ENCODE peak calls at places on chromosomes 1 and 21, in seven cellular contexts. Z is H54, Q is endothelial cell of umbilical vein, X is transverse colon, E is vagina, U is stomach, Y is sigmoid colon. F is an unnamed sample.

GRCh38 chr1:226738421-226738994 is 574 bp downstream of the ITPKB start:
- DNase-seq in Z (peak; percentile 34), Q (peak; percentile 48), X (peak; percentile 48), E (no peak), U (peak; percentile 37), Y (no peak), F (peak; percentile 57)

GRCh38 chr1:185546029-185546428 is 188.2 kb upstream of the HMCN1 start:
- DNase-seq in Z (no peak), Q (no peak), X (no peak), E (no peak), U (no peak), Y (no peak), F (no peak)

GRCh38 chr1:20552728-20553571 is 577 bp downstream of the FAM43B start:
- DNase-seq in Z (no peak), Q (peak; percentile 28), X (no peak), E (no peak), U (no peak), Y (no peak), F (peak; percentile 28)

GRCh38 chr1:63635681-63636080 is 42.5 kb downstream of the PGM1 start:
- DNase-seq in Z (no peak), Q (no peak), X (no peak), E (no peak), U (no peak), Y (no peak), F (no peak)

GRCh38 chr1:242828199-242828598 is 303.7 kb upstream of the PLD5 start:
- DNase-seq in Z (no peak), Q (no peak), X (no peak), E (no peak), U (no peak), Y (no peak), F (no peak)

GRCh38 chr1:37797750-37798345 is 4.2 kb downstream of the MANEAL start:
- DNase-seq in Z (no peak), Q (no peak), X (no peak), E (no peak), U (no peak), Y (no peak), F (no peak)

GRCh38 chr1:26772687-26773086 is 15.1 kb upstream of the PIGV start:
- DNase-seq in Z (no peak), Q (peak; percentile 15), X (no peak), E (no peak), U (no peak), Y (no peak), F (no peak)

GRCh38 chr1:8396083-8396911 is 78.4 kb downstream of the SLC45A1 start:
- DNase-seq in Z (no peak), Q (peak; percentile 50), X (no peak), E (no peak), U (no peak), Y (no peak), F (no peak)

GRCh38 chr1:24920155-24920925 is 9.7 kb downstream of the RUNX3 start:
- DNase-seq in Z (no peak), Q (no peak), X (no peak), E (no peak), U (no peak), Y (peak; percentile 84), F (no peak)

GRCh38 chr1:52424757-52425265 is 20.4 kb downstream of the PRPF38A start:
- DNase-seq in Z (no peak), Q (no peak), X (no peak), E (no peak), U (no peak), Y (no peak), F (no peak)

GRCh38 chr21:14591882-14592281 is 45.8 kb upstream of the SAMSN1 start:
- DNase-seq in Z (no peak), Q (peak; percentile 58), X (no peak), E (no peak), U (peak; percentile 50), Y (no peak), F (peak; percentile 9)

GRCh38 chr1:210600421-210601195 is 271.9 kb downstream of the HHAT start:
- DNase-seq in Z (no peak), Q (no peak), X (no peak), E (no peak), U (no peak), Y (no peak), F (no peak)

GRCh38 chr1:48568501-48568900 is 96.5 kb upstream of the SPATA6 start:
- DNase-seq in Z (no peak), Q (no peak), X (no peak), E (no peak), U (no peak), Y (no peak), F (no peak)

GRCh38 chr1:23477359-23478144 is 6.4 kb downstream of the ASAP3 start:
- DNase-seq in Z (no peak), Q (no peak), X (no peak), E (no peak), U (no peak), Y (no peak), F (no peak)

GRCh38 chr1:23481904-23482303 is 2.1 kb downstream of the ASAP3 start:
- DNase-seq in Z (no peak), Q (no peak), X (no peak), E (no peak), U (no peak), Y (no peak), F (no peak)

GRCh38 chr1:23481026-23481597 is 2.9 kb downstream of the ASAP3 start:
- DNase-seq in Z (no peak), Q (no peak), X (no peak), E (no peak), U (no peak), Y (no peak), F (no peak)

GRCh38 chr1:23480187-23481025 is 3.6 kb downstream of the ASAP3 start:
- DNase-seq in Z (no peak), Q (no peak), X (no peak), E (no peak), U (no peak), Y (no peak), F (no peak)

DNA sequence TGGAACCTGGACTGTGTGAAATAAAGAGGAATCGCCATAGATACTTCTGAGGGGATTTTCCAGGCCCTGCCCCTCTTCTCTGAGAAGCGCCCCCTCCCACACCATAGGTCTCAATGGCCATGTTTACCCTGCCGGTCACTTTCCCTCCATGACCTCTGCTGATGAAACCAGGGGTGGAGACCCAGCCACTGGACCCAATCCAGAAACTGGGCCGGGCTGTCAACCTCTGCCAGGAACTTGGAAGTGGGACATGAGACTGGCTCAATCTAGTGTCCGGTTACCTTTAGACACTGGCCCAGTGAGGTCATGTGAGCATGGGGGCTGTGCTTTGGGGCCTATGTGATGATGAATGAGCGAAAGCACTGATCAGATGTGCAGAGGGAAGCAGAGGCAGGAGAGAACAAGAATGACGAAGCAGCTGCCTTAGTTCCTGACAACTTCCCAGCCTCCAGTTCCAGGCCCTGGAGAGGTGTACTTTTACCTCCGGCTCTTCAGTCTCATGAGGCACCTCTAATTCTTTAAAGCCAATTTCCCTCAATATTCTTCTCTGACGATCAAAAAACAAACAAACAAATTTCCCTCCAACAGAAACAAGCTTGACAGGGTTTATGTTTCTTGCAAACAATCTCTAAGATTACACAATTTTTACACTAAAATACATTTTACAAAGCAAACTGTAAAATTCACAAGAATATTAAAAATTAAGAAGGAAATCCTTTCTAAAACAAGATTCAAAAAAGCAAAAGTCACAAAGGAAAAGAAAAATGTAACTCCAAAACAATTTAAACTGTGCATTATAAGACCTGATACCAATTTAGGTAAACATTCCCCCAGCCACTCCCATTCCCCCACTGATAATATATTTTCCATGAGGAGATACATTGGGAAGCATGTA is 4.8 kb downstream of the ASAP3 start:
- DNase-seq in Z (peak; percentile 36), Q (peak; percentile 18), X (peak; percentile 38), E (no peak), U (peak; percentile 86), Y (peak; percentile 86), F (no peak)
- TF ChIP-seq POLR2A in Z (no peak), Q (no peak), X (peak; percentile 12), E (no peak), U (no peak), Y (no peak), F (no peak)

DNA sequence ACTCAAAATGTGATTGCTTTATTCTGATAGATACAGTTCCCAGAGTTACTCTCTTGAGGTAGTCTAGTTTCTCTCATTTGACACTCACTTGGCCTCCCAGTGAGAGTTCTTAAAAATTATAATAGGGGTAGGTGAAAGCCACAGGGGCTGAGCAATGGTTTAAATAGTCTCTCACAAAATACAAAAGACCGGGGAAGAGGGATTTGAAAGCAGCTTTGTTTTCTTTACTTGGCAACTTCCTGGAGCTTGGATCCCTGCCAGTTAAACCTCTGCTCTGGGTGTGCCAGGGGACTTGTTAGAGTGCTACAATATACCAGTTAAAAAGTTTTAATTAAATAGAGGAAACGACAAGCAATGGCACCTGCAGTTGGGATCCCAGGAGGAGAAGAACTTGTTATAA is 31.7 kb downstream of the OR13G1 start:
- DNase-seq in Z (no peak), Q (no peak), X (peak; percentile 64), E (no peak), U (peak; percentile 56), Y (no peak), F (peak; percentile 16)
- TF ChIP-seq POLR2A in Z (no peak), Q (no peak), X (no peak), E (no peak), U (no peak), Y (no peak), F (no peak)

GRCh38 chr1:19512545-19512944 is 27.2 kb upstream of the CAPZB start:
- DNase-seq in Z (no peak), Q (no peak), X (no peak), E (no peak), U (no peak), Y (no peak), F (no peak)

GRCh38 chr1:19517017-19517416 is 31.7 kb upstream of the CAPZB start:
- DNase-seq in Z (no peak), Q (no peak), X (no peak), E (no peak), U (no peak), Y (no peak), F (no peak)

GRCh38 chr1:19511117-19511516 is 25.8 kb upstream of the CAPZB start:
- DNase-seq in Z (no peak), Q (no peak), X (no peak), E (no peak), U (no peak), Y (peak; percentile 3), F (no peak)

GRCh38 chr1:19514391-19514831 is 29.1 kb upstream of the CAPZB start:
- DNase-seq in Z (no peak), Q (no peak), X (peak; percentile 22), E (no peak), U (no peak), Y (peak; percentile 78), F (no peak)
- TF ChIP-seq POLR2A in Z (no peak), Q (no peak), X (no peak), E (no peak), U (no peak), Y (no peak), F (no peak)

GRCh38 chr1:110343249-110343648 is 4.1 kb downstream of the RBM15 start:
- DNase-seq in Z (no peak), Q (no peak), X (no peak), E (no peak), U (no peak), Y (no peak), F (no peak)

GRCh38 chr1:110340207-110340468 is 961 bp downstream of the RBM15 start:
- DNase-seq in Z (no peak), Q (no peak), X (peak; percentile 29), E (no peak), U (no peak), Y (peak; percentile 68), F (no peak)

GRCh38 chr1:110341146-110341871 is 2.1 kb downstream of the RBM15 start:
- DNase-seq in Z (no peak), Q (no peak), X (no peak), E (no peak), U (no peak), Y (no peak), F (peak; percentile 28)

GRCh38 chr1:110344152-110344551 is 5.0 kb downstream of the RBM15 start:
- DNase-seq in Z (no peak), Q (no peak), X (no peak), E (no peak), U (no peak), Y (no peak), F (no peak)

GRCh38 chr1:110341872-110342331 is 2.7 kb downstream of the RBM15 start:
- DNase-seq in Z (no peak), Q (no peak), X (no peak), E (no peak), U (no peak), Y (no peak), F (peak; percentile 33)
- TF ChIP-seq POLR2A in Z (no peak), Q (no peak), X (no peak), E (no peak), U (no peak), Y (no peak), F (no peak)

F was measured in erythroblast.